ENCODE peak calls at places on chromosomes 6 and 20, in four cellular contexts. X is GM12878, M is SK-N-SH, D is Panc1. C is an unnamed sample.

GRCh38 chr20:37179671-37180524 is 550 bp upstream of the MROH8 start:
- DNase-seq in M (no peak), D (no peak), X (no peak), C (peak; percentile 59)

GRCh38 chr6:124854338-124854922 is 107.8 kb upstream of the RNF217 start:
- DNase-seq in D (no peak), X (no peak), M (no peak), C (no peak)

GRCh38 chr20:16898433-16898832 is 150.3 kb downstream of the OTOR start:
- DNase-seq in X (no peak), D (no peak), M (no peak), C (no peak)

GRCh38 chr6:145031001-145031400 is 704.3 kb downstream of the EPM2A start:
- DNase-seq in X (no peak), D (no peak), M (no peak), C (no peak)

GRCh38 chr6:84892666-84893065 is 128.3 kb upstream of the TBX18 start:
- DNase-seq in M (no peak), D (no peak), X (no peak), C (no peak)

GRCh38 chr6:38273325-38273724 is 366.4 kb downstream of the BTBD9 start:
- DNase-seq in X (no peak), D (no peak), M (no peak), C (no peak)

GRCh38 chr20:63525968-63526367 is 5.4 kb downstream of the PPDPF start:
- DNase-seq in M (no peak), D (no peak), X (no peak), C (no peak)

GRCh38 chr6:154953644-154954043 is 41.5 kb upstream of the TIAM2 start:
- DNase-seq in M (no peak), X (no peak), D (no peak), C (no peak)

GRCh38 chr20:63794614-63795013 is 36.5 kb downstream of the ZBTB46 start:
- DNase-seq in M (no peak), D (no peak), X (no peak), C (no peak)

GRCh38 chr20:11047559-11047958 is 373.8 kb upstream of the JAG1 start:
- DNase-seq in D (no peak), M (no peak), X (no peak), C (no peak)

GRCh38 chr6:55925292-55925691 is 49.9 kb upstream of the BMP5 start:
- DNase-seq in X (no peak), M (no peak), D (peak; percentile 88), C (no peak)

GRCh38 chr6:41291717-41292116 is 5.2 kb upstream of the TREM1 start:
- DNase-seq in X (no peak), D (no peak), M (no peak), C (no peak)

DNA sequence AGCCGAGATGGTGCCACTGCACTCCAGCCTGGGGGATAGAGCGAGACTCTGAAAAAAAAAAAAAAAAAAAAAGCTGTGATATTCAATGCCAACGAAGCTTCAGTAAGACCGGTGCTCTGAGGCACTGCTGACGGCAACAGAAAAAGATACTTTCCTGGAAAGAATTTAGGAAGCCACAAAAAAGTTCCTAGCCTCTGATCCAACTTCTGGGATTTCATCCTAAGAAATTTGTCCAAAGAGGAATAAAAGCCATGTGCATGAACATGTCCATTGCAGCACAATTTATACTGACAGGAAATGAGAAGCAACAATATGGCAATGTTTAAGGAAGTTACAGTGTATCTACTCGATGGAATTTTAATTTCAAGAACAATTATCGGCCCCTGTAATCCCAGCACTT is 24.5 kb upstream of the CARMIL1 start:
- DNase-seq in D (no peak), M (no peak), X (no peak), C (no peak)
- TF ChIP-seq REST in D (no peak), M (no peak), X (no peak), C (no peak)

GRCh38 chr20:54372313-54372712 is 103.1 kb upstream of the DOK5 start:
- DNase-seq in X (no peak), M (no peak), D (no peak), C (no peak)

GRCh38 chr20:54379893-54380292 is 95.5 kb upstream of the DOK5 start:
- DNase-seq in X (no peak), D (no peak), M (no peak), C (no peak)

GRCh38 chr20:54382419-54382818 is 93.0 kb upstream of the DOK5 start:
- DNase-seq in X (no peak), M (no peak), D (no peak), C (no peak)

DNA sequence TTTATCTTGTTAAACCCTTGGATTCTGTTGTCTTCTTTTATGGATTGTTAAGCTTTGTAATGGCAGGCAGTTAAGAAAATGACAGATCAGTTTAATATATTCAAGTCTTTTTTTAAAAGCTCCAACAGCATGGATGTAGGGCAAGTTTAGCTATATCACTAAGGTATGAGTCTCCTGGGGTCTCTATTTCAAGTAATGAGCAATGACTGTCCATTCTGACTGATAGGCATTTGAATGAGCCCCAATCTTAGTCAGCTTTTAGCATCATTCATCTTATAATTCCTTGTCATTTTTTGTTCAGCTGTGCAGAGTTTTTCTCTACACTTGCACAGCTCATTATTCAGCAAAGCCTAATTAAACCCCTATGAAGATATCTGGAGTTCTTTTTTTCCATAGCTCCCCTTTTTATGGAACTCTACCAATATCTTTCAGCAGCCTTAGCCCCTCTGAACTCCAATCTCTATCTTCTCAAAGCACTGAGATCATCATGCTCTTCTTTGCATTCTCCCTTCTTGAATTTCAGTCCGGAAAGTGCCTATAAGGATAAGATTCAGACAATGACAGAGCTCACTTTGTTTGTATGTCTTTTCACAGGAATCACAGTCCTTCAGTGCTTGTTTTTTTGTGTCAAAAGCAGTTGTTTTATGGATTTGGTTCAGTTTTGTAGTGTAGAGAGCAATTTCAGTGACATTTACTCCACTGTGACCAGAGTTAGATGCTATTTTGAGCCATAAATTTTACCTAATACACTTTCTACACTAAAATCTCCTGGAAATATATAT is 97.2 kb upstream of the DOK5 start:
- DNase-seq in M (no peak), D (no peak), X (no peak), C (no peak)
- TF ChIP-seq REST in M (no peak), D (no peak), X (no peak), C (no peak)

GRCh38 chr6:53651764-53652401 is 13.7 kb downstream of the KLHL31 start:
- DNase-seq in M (peak; percentile 80), X (no peak), D (peak; percentile 55), C (peak; percentile 64)
- TF ChIP-seq REST in M (no peak), X (no peak), D (no peak), C (no peak)

DNA sequence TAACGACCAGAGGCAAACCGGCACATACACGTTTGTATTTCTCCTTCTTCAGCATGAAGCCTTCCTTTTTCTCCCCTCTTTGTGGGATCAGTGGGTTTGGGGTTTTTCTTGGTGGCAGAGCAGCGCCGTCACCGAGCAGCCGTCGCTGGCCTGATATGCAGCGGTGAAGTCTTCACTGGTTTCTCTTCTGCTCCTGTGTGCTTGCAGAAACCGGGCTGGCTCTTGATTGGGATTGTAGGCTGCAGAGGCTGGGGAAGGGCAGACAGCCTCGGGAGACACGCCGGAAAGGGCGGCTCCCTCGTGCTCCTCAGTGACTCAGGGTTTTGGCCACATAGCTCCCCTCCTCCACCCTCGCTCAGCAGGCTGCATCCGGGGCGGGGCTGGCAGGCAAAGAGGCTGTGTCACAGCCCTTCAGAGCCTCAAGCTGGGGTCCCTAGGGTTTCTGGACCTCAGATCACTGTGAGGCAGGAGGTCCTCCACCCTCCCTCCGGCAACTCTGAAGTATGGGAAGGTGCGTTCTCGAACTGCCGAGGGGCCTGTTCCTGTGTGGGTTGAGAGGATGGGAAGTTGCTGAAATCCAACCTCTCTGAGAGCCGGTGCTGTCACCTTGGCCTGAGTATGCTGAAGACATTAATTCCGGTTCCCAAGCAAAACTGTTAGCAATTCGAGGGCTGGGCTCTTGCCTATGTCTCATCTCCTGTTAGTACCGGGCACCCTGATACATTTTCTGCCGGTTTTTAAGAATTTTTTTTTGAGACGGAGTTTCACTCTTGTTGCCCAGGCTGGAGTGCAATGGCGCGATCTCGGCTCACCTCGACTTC is 24.2 kb downstream of the NQO2 start:
- DNase-seq in M (no peak), X (peak; percentile 63), D (no peak), C (peak; percentile 89)
- TF ChIP-seq REST in M (no peak), X (no peak), D (no peak), C (no peak)

GRCh38 chr6:115356371-115356770 is 704.3 kb downstream of the FRK start:
- DNase-seq in M (no peak), X (no peak), D (no peak), C (no peak)
- TF ChIP-seq REST in M (no peak), X (no peak), D (peak; percentile 46), C (peak; percentile 68)

DNA sequence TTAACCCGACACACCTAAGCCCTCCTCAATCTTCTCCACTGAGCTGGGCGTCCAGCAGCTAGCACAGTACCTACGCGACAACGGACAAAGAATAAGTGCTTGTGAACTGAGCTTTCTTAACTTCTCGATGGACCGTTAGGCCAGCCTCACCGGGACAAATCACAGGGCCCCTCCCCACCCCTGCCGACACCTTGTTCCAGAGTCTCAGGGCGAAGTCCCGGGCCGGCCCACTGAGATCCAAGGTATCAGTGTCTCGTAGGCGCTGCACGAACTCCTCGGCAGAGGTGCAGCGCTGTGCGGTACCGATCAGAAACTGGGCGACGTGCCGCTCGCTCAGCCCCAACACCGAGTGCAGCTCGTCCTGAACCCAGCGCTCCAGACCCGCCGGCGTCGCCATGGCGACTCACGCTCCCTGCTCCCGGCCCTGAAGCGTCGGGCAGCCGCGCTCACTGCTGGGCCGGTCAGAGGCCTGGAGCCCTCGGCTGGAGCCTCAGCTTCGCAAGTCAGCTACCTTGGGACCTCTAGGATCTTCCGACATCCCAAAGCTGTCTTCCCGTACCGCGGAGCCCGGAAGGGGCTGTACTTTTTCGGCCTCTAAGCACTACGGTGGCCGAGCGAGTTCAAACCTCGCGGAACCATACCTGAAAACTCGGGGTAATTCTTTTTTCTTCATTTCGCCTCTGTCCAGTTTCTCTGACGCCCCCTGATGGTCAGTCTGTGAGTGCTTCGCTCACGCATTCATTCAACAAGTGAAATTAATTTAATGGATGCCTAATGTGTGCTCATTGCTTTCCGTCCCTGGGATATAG is at the start of gene DHX16:
- DNase-seq in D (peak; percentile 96), M (peak; percentile 92), X (peak; percentile 90), C (peak; percentile 97)
- TF ChIP-seq REST in D (no peak), M (peak; percentile 18), X (no peak), C (no peak)

GRCh38 chr20:7940341-7940740 is at the start of gene HAO1:
- DNase-seq in D (no peak), M (no peak), X (no peak), C (no peak)

GRCh38 chr20:7939663-7940062 is 595 bp downstream of the HAO1 start:
- DNase-seq in X (no peak), D (no peak), M (peak; percentile 33), C (no peak)

GRCh38 chr20:7937328-7937727 is 2.9 kb downstream of the HAO1 start:
- DNase-seq in M (no peak), D (no peak), X (no peak), C (no peak)

GRCh38 chr20:7936735-7937078 is 3.6 kb downstream of the HAO1 start:
- DNase-seq in X (no peak), M (no peak), D (no peak), C (no peak)

DNA sequence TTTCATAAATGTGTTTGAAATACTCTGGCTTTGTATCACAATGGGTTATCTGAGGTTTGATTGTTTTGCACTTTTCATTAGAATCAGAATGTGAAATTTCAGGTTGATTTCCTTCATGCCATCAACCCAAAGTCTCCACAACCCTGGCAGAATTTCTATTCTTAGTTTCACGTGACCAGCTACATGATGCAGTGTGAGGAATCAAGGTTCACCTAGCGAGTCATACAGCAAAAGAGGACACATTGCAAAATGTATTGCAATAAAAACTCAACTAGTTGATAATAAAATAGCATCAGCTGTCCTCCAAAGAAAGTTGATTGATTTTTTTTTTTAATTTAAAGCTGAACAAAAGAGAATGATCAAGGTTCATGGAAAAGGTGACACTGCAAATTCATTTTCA is 2.2 kb downstream of the HAO1 start:
- DNase-seq in D (no peak), X (no peak), M (no peak), C (no peak)
- TF ChIP-seq REST in D (no peak), X (no peak), M (no peak), C (no peak)

C was measured in HL-60.